ENCODE peak calls at places on chromosomes 4 and X, in ten cellular contexts. A is AG09309, F is HFF-Myc, P is H9, O is BJ, N is A549, T is foreskin fibroblast, Y is right atrium auricular region, S is cardiac fibroblast, D is epithelial cell of proximal tubule. G is an unnamed sample.

GRCh38 chr4:167838686-167839085 is 253.7 kb upstream of the ANXA10 start:
- DNase-seq in P (no peak), A (no peak), D (no peak), F (no peak), S (peak), T (peak), O (no peak), Y (no peak), N (no peak), G (no peak)

GRCh38 chr4:105191621-105192210 is 45.0 kb downstream of the TET2 start:
- DNase-seq in O (no peak), D (no peak), Y (no peak), S (peak), P (no peak), A (no peak), F (no peak), T (peak), N (no peak), G (no peak)

GRCh38 chr4:145178740-145179139 is 1.6 kb downstream of the OTUD4 start:
- DNase-seq in N (no peak), T (peak), O (no peak), F (no peak), D (no peak), A (no peak), Y (no peak), P (no peak), S (no peak), G (no peak)

GRCh38 chr4:55348436-55348835 is 2.4 kb downstream of the SRD5A3 start:
- DNase-seq in P (no peak), S (peak), A (no peak), D (no peak), O (peak), T (peak), N (no peak), F (no peak), Y (no peak), G (no peak)

GRCh38 chrX:53196678-53197077 is 28.3 kb downstream of the KDM5C start:
- DNase-seq in Y (no peak), F (no peak), P (no peak), A (no peak), T (no peak), D (no peak), N (no peak), S (no peak), O (no peak), G (no peak)

GRCh38 chrX:153568612-153569011 is 30.3 kb downstream of the CCNQ start:
- DNase-seq in F (no peak), T (no peak), O (no peak), Y (no peak), A (no peak), S (no peak), N (peak), D (no peak), P (peak), G (no peak)

GRCh38 chrX:41025926-41026325 is 59.3 kb upstream of the USP9X start:
- DNase-seq in O (no peak), N (no peak), T (no peak), D (no peak), P (peak), S (peak), Y (no peak), A (no peak), F (no peak), G (no peak)

GRCh38 chrX:154409222-154409871 is at the start of gene DNASE1L1:
- DNase-seq in T (peak), Y (peak), D (no peak), F (no peak), P (peak), N (peak), O (peak), A (peak), S (peak), G (peak)

GRCh38 chrX:155417769-155418168 is 35.9 kb downstream of the F8A2 start:
- DNase-seq in D (no peak), N (no peak), S (no peak), A (no peak), P (no peak), F (no peak), T (no peak), O (no peak), Y (no peak), G (no peak)

GRCh38 chr4:160180206-160180605 is 1077.3 kb downstream of the RAPGEF2 start:
- DNase-seq in D (peak), P (no peak), S (no peak), A (no peak), F (no peak), O (peak), Y (no peak), N (no peak), T (peak), G (no peak)

GRCh38 chr4:176274441-176274840 is 5.4 kb upstream of the ASB5 start:
- DNase-seq in O (no peak), T (peak), N (no peak), A (peak), Y (no peak), S (peak), D (no peak), F (no peak), P (no peak), G (no peak)

GRCh38 chr4:133147922-133148689 is 988 bp upstream of the PCDH10 start:
- DNase-seq in F (no peak), T (peak), P (peak), O (no peak), S (peak), A (no peak), D (no peak), N (no peak), Y (no peak), G (no peak)

DNA sequence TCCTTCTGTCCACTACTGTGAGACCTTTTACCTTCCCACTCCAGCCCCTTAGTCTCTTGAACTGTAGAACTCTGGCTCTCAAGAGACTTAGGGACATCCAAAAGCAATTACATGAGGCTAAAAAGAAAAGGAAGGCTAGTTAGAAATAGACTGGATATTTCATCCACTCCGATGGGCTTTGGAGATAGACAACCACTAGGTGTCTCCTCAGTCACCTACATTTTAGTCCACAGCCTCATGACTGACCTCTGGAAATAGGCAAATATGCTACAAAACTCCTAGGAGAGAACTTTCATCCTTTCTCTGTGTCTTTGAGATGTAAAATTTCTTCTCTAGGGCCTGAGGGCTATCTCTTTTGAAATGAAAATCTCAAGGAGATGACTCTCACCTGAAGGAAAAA is 45.1 kb upstream of the LAMP2 start:
- DNase-seq in O (no peak), A (no peak), T (peak), D (no peak), F (no peak), Y (no peak), S (peak), N (peak), P (peak), G (no peak)
- TF ChIP-seq CTCF in O (peak), A (peak), T (peak), D (peak), F (peak), Y (no peak), S (peak), N (peak), P (peak), G (no peak)

DNA sequence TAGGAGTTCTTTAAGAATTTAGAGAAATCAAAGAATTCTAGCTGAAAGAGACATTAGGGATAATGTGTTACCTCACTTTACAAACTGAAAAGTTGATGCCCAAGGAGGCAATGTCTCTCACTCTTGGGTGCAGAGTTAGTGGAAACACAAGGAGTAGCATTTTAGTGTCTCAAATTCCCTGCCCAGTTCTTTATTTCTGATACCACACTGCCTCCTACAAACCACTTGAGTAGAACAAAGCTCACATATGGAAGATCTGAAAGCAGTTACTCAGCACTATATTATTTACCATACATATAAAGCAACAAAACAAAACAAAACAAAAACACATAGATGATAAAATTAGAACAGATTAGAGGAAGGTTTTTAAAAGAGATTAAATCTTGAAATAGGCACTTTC is 124.2 kb downstream of the REELD1 start:
- DNase-seq in D (no peak), Y (no peak), S (peak), F (no peak), A (no peak), O (no peak), T (no peak), N (no peak), P (no peak), G (no peak)
- TF ChIP-seq CTCF in D (no peak), Y (no peak), S (no peak), F (no peak), A (peak), O (peak), T (no peak), N (no peak), P (peak), G (no peak)

GRCh38 chr4:314296-314903 is 9.1 kb upstream of the ZNF732 start:
- DNase-seq in Y (no peak), S (no peak), T (no peak), D (no peak), F (no peak), P (no peak), N (no peak), O (no peak), A (no peak), G (no peak)
- TF ChIP-seq CTCF in Y (no peak), S (no peak), T (no peak), D (no peak), F (no peak), P (peak), N (no peak), O (no peak), A (no peak), G (no peak)

GRCh38 chr4:67546971-67547370 is 1.7 kb upstream of the CENPC start:
- DNase-seq in D (no peak), F (no peak), P (no peak), N (no peak), A (no peak), O (no peak), S (no peak), T (peak), Y (no peak), G (no peak)
- TF ChIP-seq CTCF in D (no peak), F (no peak), P (no peak), N (no peak), A (no peak), O (peak), S (no peak), T (no peak), Y (no peak), G (no peak)

GRCh38 chr4:189436207-189436606 is 504.5 kb upstream of the FRG1 start:
- DNase-seq in Y (no peak), D (no peak), S (no peak), A (no peak), O (no peak), T (no peak), P (no peak), F (no peak), N (no peak), G (no peak)
- TF ChIP-seq CTCF in Y (no peak), D (peak), S (no peak), A (no peak), O (no peak), T (no peak), P (peak), F (peak), N (peak), G (no peak)

GRCh38 chr4:51842554-51843308 is at the start of gene DCUN1D4:
- DNase-seq in O (peak), P (peak), Y (peak), F (peak), T (peak), S (peak), A (peak), D (peak), N (peak), G (peak)
- TF ChIP-seq CTCF in O (peak), P (peak), Y (peak), F (peak), T (peak), S (peak), A (peak), D (peak), N (no peak), G (peak)

GRCh38 chrX:42519666-42520231 is 258.2 kb downstream of the PPP1R2C start:
- DNase-seq in F (peak), A (peak), P (no peak), Y (no peak), S (peak), N (no peak), T (peak), D (no peak), O (no peak), G (no peak)
- TF ChIP-seq CTCF in F (peak), A (no peak), P (peak), Y (no peak), S (peak), N (no peak), T (peak), D (peak), O (peak), G (no peak)

DNA sequence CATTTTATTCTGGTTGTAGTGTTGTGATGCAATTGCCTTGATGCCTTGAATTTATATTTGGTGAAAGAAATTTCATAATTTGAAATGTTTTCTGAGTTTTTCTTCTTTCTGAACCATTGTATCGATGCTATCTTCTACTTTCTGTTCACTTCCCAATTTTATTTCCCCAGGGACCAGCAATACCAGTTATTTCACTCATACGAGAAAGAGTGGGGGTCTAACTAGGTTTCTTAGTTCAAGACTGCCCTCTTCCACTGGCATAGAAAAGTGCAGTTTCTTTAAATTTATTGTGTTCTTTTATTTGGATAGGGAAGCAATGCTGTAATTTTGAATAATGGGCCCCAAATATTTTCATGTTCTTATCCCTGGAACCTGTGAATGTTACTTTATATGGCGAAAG is 544.0 kb upstream of the ADGRL3 start:
- DNase-seq in S (peak), F (no peak), A (no peak), O (no peak), N (no peak), D (no peak), P (no peak), Y (no peak), T (peak), G (no peak)
- TF ChIP-seq CTCF in S (no peak), F (no peak), A (peak), O (peak), N (no peak), D (no peak), P (peak), Y (no peak), T (no peak), G (no peak)

DNA sequence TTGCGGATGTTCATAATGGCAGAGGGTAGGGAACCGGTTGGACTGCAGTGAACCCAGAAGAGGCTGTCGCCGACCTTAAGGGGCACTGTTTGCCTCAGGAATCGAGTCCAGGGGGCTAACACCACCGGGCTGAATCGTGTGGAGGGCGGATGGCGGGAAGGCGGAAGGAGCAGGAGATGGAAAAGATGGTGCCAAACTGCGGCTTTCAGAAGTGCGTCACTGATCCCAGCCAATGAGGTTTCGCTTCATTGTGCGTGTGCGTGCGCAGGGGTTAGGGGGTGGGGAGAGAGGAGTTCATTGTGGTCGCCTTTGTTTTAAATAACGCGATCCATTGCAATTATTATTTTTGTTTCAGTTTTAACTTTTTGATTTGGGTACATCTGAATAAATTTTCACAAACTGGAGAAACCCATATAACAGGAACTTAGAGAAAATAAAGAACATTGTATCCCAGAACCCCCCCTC is at the start of gene NAA11:
- DNase-seq in S (no peak), D (no peak), N (no peak), F (no peak), Y (no peak), T (no peak), O (no peak), P (no peak), A (no peak), G (no peak)
- TF ChIP-seq CTCF in S (no peak), D (no peak), N (no peak), F (no peak), Y (no peak), T (no peak), O (no peak), P (no peak), A (no peak), G (no peak)

GRCh38 chrX:11138498-11139390 is 27.6 kb downstream of the HCCS start:
- DNase-seq in D (no peak), A (no peak), O (no peak), Y (no peak), S (no peak), P (no peak), T (no peak), F (no peak), N (no peak), G (no peak)

GRCh38 chrX:11135483-11136185 is 24.5 kb downstream of the HCCS start:
- DNase-seq in D (no peak), N (no peak), F (no peak), S (no peak), Y (no peak), T (no peak), A (no peak), P (no peak), O (no peak), G (no peak)

GRCh38 chrX:11137543-11138139 is 26.5 kb downstream of the HCCS start:
- DNase-seq in N (no peak), A (peak), Y (no peak), D (no peak), O (peak), T (peak), P (no peak), F (peak), S (peak), G (no peak)
- TF ChIP-seq CTCF in N (peak), A (peak), Y (peak), D (peak), O (peak), T (peak), P (peak), F (peak), S (peak), G (peak)

G was measured in natural killer cell.